ENCODE peak calls at places on chromosomes 1 and 21, in four cellular contexts. W, B, N and T are unnamed samples.

GRCh38 chr1:183323849-183324683 is 94.1 kb downstream of the NMNAT2 start:
- DNase-seq in B (peak), N (no peak), W (no peak), T (no peak)

GRCh38 chr1:150567717-150568561 is 11.5 kb downstream of the MCL1 start:
- DNase-seq in W (peak), B (peak), N (peak), T (no peak)

GRCh38 chr1:231385118-231385748 is 36.9 kb downstream of the EGLN1 start:
- DNase-seq in W (no peak), N (no peak), B (no peak), T (no peak)

GRCh38 chr1:108512239-108513071 is 47.4 kb upstream of the EEIG2 start:
- DNase-seq in W (no peak), N (no peak), B (peak), T (no peak)

GRCh38 chr1:25088946-25089345 is 143.4 kb downstream of the SYF2 start:
- DNase-seq in N (no peak), W (peak), B (no peak), T (no peak)

GRCh38 chr21:15751037-15751436 is 21.3 kb downstream of the USP25 start:
- DNase-seq in W (no peak), N (no peak), B (no peak), T (no peak)

GRCh38 chr1:204709960-204710912 is 24.7 kb upstream of the LRRN2 start:
- DNase-seq in N (no peak), W (no peak), B (no peak), T (no peak)

GRCh38 chr21:39064325-39065012 is 118.8 kb downstream of the PSMG1 start:
- DNase-seq in W (no peak), N (no peak), B (no peak), T (no peak)

GRCh38 chr1:185479781-185480180 is 162.7 kb upstream of the IVNS1ABP start:
- DNase-seq in N (no peak), W (no peak), B (no peak), T (no peak)

GRCh38 chr21:25984538-25984937 is 186.0 kb downstream of the APP start:
- DNase-seq in B (no peak), W (no peak), N (no peak), T (no peak)

GRCh38 chr1:169250022-169250421 is 117.6 kb downstream of the NME7 start:
- DNase-seq in N (no peak), B (peak), W (no peak), T (no peak)

GRCh38 chr1:55310517-55310927 is 95.4 kb upstream of the USP24 start:
- DNase-seq in N (no peak), B (peak), W (no peak), T (no peak)

GRCh38 chr1:111944121-111944785 is 45.2 kb downstream of the KCND3 start:
- DNase-seq in N (no peak), B (no peak), W (no peak), T (no peak)

GRCh38 chr1:31102501-31102950 is 37.0 kb upstream of the PUM1 start:
- DNase-seq in W (no peak), N (no peak), B (peak), T (no peak)

GRCh38 chr1:114468710-114469468 is 42.1 kb downstream of the TRIM33 start:
- DNase-seq in N (no peak), W (no peak), B (peak), T (no peak)

GRCh38 chr1:219123041-219123440 is 50.6 kb upstream of the LYPLAL1 start:
- DNase-seq in N (no peak), B (peak), W (no peak), T (no peak)

GRCh38 chr1:100734716-100735115 is 15.2 kb downstream of the VCAM1 start:
- DNase-seq in N (no peak), W (no peak), B (peak), T (no peak)

GRCh38 chr1:23254584-23254983 is 37.3 kb upstream of the HTR1D start:
- DNase-seq in W (no peak), B (no peak), N (no peak), T (no peak)

DNA sequence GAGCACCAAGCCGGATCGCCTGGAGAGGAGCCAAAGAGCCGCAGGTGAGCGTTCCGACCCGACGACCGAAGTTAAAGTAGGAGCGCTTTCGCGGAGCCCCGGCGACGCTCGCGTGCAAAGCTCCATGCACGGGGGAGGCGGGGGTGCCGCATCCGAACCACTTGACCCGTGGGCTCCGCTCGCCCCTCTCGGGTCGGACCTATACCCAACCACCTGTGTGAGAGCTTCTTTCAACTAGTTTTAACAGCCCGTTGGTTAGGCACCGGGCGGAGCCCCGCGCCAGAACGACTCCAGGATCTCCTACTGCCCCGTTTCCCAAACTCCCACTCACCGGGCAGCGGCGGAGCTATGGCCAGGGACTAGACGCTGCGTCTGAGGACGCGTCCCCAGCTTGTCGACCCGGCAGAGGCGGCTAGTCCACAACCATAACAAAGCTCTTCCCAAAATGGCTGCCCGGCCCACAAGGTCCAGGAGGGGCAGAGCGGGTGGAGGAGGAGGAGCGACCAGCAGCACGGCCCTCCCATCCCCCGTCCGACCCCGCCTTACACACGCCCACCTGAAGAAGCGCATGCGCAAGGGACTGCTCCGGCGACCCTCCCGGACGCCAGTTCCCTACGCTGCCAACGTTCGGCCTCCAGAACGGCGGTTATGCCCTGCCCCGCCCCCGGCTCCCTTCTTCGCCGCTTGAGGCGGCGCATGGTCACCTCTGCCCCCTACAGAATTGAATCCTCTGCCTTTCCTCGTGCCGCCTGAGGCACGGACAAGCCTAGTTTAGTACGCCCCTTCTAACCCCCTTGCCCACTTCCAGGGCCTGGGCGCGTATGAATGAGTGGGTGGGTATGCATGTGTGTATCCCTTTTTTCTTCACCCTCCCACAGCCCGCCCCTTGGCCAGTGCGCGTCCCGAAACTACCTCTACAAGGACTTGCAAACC is at the start of gene GPBP1L1:
- DNase-seq in N (peak), B (peak), W (peak), T (peak)
- TF ChIP-seq POLR2A in N (no peak), B (peak), W (no peak), T (peak)

DNA sequence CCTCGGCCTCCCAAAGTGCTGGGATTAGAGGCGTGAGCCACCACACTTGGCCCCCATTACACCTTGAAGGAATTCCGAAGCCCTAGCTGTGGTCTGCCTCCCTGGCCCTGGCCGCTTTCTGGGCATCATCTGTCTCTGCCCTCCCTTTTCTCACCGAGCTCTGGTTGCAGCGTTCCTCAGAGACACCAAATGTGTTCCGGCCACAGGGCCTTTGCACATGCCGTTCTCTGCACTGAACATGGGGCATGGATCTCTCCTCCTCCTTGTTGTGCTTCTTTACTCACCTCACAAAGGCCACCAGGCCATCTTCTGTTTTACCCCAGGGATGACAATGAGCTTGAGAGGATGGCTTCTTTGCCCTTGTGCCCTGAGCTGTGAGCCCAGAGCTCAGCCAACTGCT is 39.3 kb downstream of the CA6 start:
- DNase-seq in B (no peak), N (no peak), W (no peak), T (no peak)
- H3K27ac ChIP-seq in B (no peak), N (no peak), W (no peak), T (no peak)

DNA sequence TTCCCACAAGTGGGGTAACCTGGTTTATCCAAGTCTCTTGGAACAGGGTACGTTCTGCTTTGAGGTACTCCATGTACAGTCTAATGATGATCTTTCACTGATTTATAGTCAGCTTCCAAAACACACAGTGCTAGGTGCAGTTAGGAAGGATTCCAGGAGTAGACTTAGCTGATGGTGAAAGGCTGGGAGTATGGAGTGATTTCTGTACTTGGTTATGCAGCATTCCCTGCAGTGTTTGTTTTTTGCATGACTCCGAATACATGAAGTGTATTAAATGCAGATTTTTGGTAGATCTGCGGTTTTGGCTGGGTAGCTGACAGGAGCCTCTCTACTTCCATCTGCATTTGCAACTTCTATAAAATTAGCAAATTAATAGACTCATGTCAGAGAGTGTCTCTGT is 3.7 kb downstream of the HMGN2 start:
- DNase-seq in W (no peak), B (no peak), N (no peak), T (no peak)
- TF ChIP-seq POLR2A in W (no peak), B (no peak), N (no peak), T (no peak)

GRCh38 chr1:167219194-167219593 is 1.5 kb upstream of the POU2F1 start:
- DNase-seq in W (no peak), N (no peak), B (no peak), T (no peak)
- H3K27ac ChIP-seq in W (no peak), N (no peak), B (no peak), T (peak)

DNA sequence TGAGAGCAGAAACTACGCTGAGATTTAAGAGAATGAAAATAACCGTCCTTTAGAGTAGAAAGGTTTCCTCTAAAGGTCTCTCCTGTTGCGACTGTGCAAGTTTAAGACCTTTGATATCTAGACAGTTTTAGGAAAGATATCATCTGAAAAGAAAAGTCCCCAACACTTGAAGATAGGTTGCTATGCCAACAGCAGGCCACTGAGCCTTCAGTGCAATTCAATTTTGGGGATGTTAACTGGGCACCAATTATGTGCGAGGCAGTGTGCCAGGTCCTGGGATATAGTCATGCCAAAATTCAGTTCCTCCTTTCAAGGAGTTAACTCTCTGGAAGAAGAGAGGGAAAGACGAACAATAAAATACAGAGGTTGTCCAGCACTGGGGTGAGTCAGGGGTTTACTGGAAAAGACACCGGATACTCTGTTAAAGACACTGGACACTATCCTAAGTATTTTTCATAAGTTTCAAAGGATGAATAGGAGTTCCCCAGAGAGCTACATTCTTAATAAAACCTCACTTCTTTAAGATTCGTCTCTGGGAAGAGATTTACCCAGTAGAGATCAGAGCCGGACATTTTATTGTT is 25.5 kb upstream of the ZNF281 start:
- DNase-seq in B (peak), W (no peak), N (no peak), T (no peak)
- TF ChIP-seq POLR2A in B (no peak), W (no peak), N (no peak), T (no peak)

GRCh38 chr1:229204863-229205777 is 65.8 kb upstream of the RAB4A start:
- DNase-seq in B (peak), W (no peak), N (no peak), T (no peak)
- H3K27ac ChIP-seq in B (peak), W (no peak), N (no peak), T (no peak)

GRCh38 chr1:200432586-200432985 is 22.8 kb upstream of the ZNF281 start:
- DNase-seq in B (peak), N (no peak), W (no peak), T (no peak)

GRCh38 chr1:200426196-200426595 is 16.4 kb upstream of the ZNF281 start:
- DNase-seq in W (no peak), B (no peak), N (no peak), T (no peak)

GRCh38 chr1:200427744-200428143 is 17.9 kb upstream of the ZNF281 start:
- DNase-seq in W (no peak), N (no peak), B (no peak), T (no peak)

GRCh38 chr1:200428482-200429205 is 18.8 kb upstream of the ZNF281 start:
- DNase-seq in N (no peak), B (peak), W (no peak), T (no peak)

GRCh38 chr1:200429221-200429751 is 19.4 kb upstream of the ZNF281 start:
- DNase-seq in W (no peak), N (no peak), B (peak), T (no peak)
- TF ChIP-seq POLR2A in W (no peak), N (no peak), B (no peak), T (no peak)

GRCh38 chr21:31880816-31881215 is 8.0 kb downstream of the HUNK start:
- DNase-seq in B (no peak), W (no peak), N (no peak), T (no peak)

GRCh38 chr21:31879911-31880310 is 7.1 kb downstream of the HUNK start:
- DNase-seq in W (no peak), B (no peak), N (no peak), T (no peak)

GRCh38 chr21:31879251-31879650 is 6.4 kb downstream of the HUNK start:
- DNase-seq in N (no peak), W (no peak), B (no peak), T (peak)

GRCh38 chr21:31877558-31877957 is 4.7 kb downstream of the HUNK start:
- DNase-seq in W (no peak), N (no peak), B (no peak), T (no peak)

GRCh38 chr21:31878831-31879230 is 6.0 kb downstream of the HUNK start:
- DNase-seq in N (no peak), B (no peak), W (no peak), T (no peak)
- H3K27ac ChIP-seq in N (no peak), B (no peak), W (no peak), T (peak)

GRCh38 chr1:214571281-214571680 is 19.9 kb upstream of the PTPN14 start:
- DNase-seq in B (no peak), W (no peak), N (no peak), T (no peak)
- TF ChIP-seq POLR2A in B (no peak), W (no peak), N (no peak), T (no peak)